ENCODE peak calls at places on chromosomes 13 and 19, in eight cellular contexts. D, X, U, B, Y, L, F and G are unnamed samples.

GRCh38 chr13:110300090-110300815 is 6.7 kb downstream of the COL4A1 start:
- DNase-seq in D (no peak), X (peak), U (no peak), B (no peak), Y (no peak), L (no peak), F (no peak), G (no peak)

GRCh38 chr13:48661112-48661511 is 7.4 kb downstream of the CYSLTR2 start:
- DNase-seq in D (no peak), X (no peak), U (no peak), B (no peak), Y (no peak), L (no peak), F (no peak), G (no peak)

GRCh38 chr13:114161644-114162532 is 17.2 kb upstream of the CFAP97D2 start:
- DNase-seq in D (no peak), X (peak), U (no peak), B (no peak), Y (no peak), L (peak), F (peak), G (no peak)

GRCh38 chr13:31887311-31887710 is 144.3 kb upstream of the FRY start:
- DNase-seq in D (no peak), X (peak), U (peak), B (no peak), Y (no peak), L (no peak), F (no peak), G (no peak)

GRCh38 chr19:15577184-15577771 is 37.7 kb upstream of the CYP4F8 start:
- DNase-seq in D (no peak), X (no peak), U (no peak), B (no peak), Y (no peak), L (no peak), F (no peak), G (no peak)

GRCh38 chr19:19306191-19306590 is 14.1 kb downstream of the SUGP1 start:
- DNase-seq in D (no peak), X (no peak), U (no peak), B (no peak), Y (no peak), L (no peak), F (no peak), G (no peak)

GRCh38 chr13:73171242-73171641 is 112.4 kb downstream of the KLF5 start:
- DNase-seq in D (no peak), X (no peak), U (no peak), B (no peak), Y (no peak), L (peak), F (no peak), G (no peak)

GRCh38 chr13:85040176-85040660 is 759.0 kb downstream of the SLITRK6 start:
- DNase-seq in D (no peak), X (no peak), U (no peak), B (no peak), Y (no peak), L (no peak), F (no peak), G (no peak)

GRCh38 chr13:111857336-111857735 is 209.6 kb upstream of the SOX1 start:
- DNase-seq in D (no peak), X (no peak), U (no peak), B (no peak), Y (no peak), L (no peak), F (no peak), G (no peak)

GRCh38 chr19:8576273-8576993 is 809 bp downstream of the MYO1F start:
- DNase-seq in D (no peak), X (no peak), U (no peak), B (no peak), Y (no peak), L (peak), F (no peak), G (no peak)

GRCh38 chr13:112971288-112971643 is 2.3 kb downstream of the MCF2L start:
- DNase-seq in D (no peak), X (no peak), U (no peak), B (no peak), Y (no peak), L (peak), F (peak), G (no peak)

DNA sequence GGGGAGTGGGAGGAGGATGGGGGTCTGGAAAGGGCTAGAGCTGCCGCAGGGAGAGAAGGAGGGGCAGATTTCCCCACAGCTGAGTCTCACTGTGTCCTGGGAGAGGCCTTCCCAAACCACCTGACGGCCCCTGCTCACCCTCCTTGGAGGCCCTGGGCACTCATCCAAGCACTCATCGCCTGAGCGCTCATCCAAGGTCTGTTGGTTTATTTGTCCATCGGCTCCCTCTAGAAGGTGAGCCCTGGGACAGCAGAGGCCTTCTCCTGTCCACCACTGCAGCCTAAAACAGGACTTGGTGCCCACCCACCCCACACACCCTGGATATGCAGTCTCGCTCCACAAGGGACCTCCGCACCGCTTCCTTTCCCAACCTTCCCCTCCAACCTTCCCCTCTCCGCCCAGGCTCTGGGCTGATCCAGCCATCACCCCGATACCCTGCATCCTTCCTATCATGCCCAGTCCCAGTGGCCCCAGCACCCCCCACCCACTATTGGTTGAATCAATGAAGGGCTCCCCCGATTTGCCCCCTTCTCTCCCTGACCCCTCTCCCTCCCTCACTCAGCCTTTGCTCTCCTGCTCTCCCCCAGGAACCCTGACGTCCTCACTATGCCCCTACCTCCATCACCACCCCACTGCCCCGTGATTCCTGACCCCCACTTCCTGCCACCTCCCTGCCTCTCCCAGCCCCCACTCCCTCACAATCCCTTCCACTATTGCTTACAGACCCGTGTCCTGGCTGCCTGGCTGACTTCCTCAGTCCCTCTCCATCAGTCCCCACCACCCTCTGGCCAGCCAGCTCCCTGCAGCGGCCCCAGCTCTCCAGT is 1.6 kb downstream of the UBXN6 start:
- DNase-seq in D (no peak), X (peak), U (peak), B (no peak), Y (no peak), L (peak), F (peak), G (no peak)
- TF ChIP-seq CTCF in D (no peak), X (peak), U (peak), B (no peak), Y (no peak), L (no peak), F (no peak), G (no peak)

GRCh38 chr19:50795665-50796073 is 5.5 kb downstream of the ACP4 start:
- DNase-seq in D (no peak), X (no peak), U (no peak), B (no peak), Y (no peak), L (no peak), F (no peak), G (no peak)

GRCh38 chr19:50796128-50796633 is 6.0 kb downstream of the ACP4 start:
- DNase-seq in D (no peak), X (no peak), U (no peak), B (no peak), Y (no peak), L (no peak), F (no peak), G (peak)

GRCh38 chr19:50793558-50794065 is 3.4 kb downstream of the ACP4 start:
- DNase-seq in D (no peak), X (no peak), U (no peak), B (no peak), Y (no peak), L (no peak), F (no peak), G (no peak)

GRCh38 chr19:50794074-50794777 is 4.0 kb downstream of the ACP4 start:
- DNase-seq in D (peak), X (no peak), U (no peak), B (no peak), Y (no peak), L (peak), F (no peak), G (peak)

GRCh38 chr19:50794778-50795664 is 4.8 kb downstream of the ACP4 start:
- DNase-seq in D (no peak), X (no peak), U (no peak), B (no peak), Y (no peak), L (no peak), F (peak), G (no peak)
- TF ChIP-seq CTCF in D (peak), X (peak), U (peak), B (no peak), Y (peak), L (peak), F (no peak), G (peak)

DNA sequence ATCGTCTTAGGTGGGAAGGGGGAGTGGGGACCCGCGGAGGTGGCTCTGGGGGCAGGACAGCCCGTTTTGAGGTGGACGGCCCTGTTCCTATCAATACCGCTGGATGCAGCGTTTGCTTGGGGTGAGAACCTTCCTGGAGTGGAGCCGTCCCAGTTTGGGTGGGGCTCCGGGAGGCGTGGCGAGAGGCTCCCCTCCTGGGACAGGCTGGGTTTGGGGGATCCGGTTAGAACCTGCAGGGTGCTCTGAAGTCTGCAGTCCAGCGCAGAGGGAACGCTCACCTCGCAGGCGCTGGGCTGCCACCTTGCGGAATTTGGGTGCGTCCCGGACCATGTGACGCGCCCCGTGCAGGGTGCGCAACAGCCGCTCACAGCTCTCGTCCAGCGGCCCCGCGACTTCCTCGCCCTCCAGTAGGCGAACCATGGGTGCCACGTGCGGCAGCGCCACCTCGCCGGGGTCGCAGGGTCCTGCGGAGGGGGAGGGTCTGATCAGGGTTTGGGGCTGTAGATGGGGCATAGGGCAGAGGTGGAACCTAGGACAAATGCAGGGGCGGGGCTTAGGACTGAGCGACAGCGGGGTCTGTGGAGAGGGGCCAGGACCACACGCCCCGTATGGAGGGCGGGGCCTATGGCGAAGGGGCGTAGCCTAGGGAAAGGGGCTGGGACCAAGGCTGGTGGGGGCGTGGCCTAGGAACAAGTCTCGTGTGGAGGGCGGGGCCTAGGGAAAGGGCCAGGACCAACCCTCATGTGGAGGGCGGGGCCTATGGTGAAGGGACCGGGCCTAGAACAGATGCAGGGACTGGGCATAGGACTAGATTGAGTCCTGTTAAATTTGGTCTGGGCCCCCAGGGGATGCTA is 13.8 kb downstream of the SH2D3A start:
- DNase-seq in D (peak), X (peak), U (peak), B (no peak), Y (peak), L (peak), F (peak), G (peak)
- TF ChIP-seq CTCF in D (peak), X (no peak), U (peak), B (no peak), Y (peak), L (peak), F (peak), G (peak)

DNA sequence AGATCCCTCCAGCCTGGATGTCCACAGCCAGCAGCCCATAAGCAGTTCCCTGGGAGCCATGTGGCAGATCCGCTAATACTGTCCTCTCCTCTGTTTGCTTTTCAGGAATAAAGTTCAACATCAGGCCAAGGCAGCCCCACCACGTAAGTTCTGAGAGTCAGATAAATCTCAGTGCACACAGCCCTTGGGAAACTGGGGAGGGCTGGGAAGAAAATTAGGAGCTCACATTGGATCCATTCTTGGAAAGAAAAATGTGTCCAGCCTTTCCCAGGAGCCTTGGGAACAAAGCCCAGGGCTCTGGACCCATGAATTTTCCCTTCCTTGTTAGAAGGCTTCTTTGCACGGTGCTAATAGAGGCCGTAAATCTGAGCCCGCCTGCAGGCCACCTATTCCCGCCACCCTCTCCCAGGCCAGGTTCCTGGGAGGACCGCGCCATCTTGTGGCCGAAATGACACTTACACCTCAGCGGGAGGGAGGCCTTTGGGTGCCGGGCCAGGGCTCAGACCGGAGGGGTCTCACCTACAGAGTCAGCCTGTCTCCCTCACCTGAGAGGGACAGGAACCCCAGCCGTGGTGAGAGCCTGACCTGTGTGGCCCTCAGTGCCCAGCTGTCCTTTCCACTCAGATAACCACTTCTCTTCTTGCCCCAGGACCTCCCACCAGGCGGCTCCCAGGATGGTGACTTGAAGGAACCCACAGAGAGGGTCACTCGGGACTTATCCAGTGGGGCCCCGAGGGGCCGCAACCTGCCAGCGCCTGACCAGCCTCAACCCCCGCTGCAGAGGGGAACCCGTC is 25.2 kb upstream of the KCTD15 start:
- DNase-seq in D (peak), X (peak), U (peak), B (peak), Y (peak), L (peak), F (peak), G (peak)
- TF ChIP-seq CTCF in D (peak), X (peak), U (peak), B (peak), Y (peak), L (peak), F (peak), G (peak)

GRCh38 chr19:22882797-22883196 is 50.7 kb downstream of the ZNF723 start:
- DNase-seq in D (no peak), X (peak), U (peak), B (no peak), Y (no peak), L (no peak), F (no peak), G (no peak)
- TF ChIP-seq CTCF in D (peak), X (peak), U (peak), B (peak), Y (peak), L (no peak), F (peak), G (no peak)

DNA sequence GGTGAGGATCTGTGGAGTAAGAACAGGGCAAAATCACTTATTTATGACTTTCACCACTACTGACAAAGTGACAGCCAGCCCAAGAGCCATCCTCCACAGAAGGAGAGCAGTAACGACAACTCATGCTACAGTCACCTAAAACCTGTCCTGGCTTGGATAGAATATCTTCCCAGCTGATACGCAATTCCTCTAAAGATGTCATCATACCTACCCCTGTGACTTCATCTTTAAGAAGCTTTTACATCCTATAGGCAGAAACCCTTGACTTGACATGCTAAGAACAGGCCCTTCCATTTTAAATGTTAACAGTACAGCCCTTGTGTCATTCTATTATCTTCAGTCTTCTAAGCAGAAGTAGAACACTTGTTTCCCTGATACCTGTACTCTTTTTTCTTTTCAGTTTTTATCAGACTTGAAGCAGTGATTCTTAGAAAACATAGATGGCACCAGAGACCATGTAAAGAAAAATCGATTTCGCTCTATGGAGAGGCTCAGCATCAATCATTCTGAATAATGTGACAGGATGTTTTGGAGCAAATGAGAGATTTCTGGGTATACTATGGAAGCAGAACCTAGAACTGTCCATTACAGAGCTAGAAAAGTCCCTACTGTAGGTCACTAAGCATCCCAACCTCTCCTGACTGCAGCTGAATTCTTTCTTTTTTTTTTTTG is 20.1 kb downstream of the STOML3 start:
- DNase-seq in D (no peak), X (no peak), U (no peak), B (no peak), Y (no peak), L (no peak), F (no peak), G (no peak)
- TF ChIP-seq CTCF in D (no peak), X (no peak), U (no peak), B (no peak), Y (no peak), L (no peak), F (no peak), G (no peak)

DNA sequence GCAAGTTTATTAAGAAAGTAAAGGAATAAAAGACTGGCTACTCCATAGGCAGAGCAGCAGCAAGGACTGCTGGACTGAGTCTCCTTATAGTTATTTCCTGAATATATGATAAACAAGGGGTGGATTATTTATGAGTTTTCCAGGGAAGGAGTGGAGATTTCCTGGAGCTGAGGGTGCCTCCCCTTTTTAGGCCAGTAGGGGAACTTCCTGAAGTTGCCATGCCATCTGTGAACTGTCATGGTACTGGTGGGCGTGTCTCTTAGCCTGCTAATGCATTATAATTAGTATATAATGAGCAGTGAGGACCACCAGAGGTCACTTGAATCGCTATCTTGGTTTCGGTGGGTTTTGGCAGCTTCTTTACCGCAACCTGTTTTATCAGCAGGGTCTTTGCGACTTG is 13.5 kb downstream of the ZSCAN5A start:
- DNase-seq in D (no peak), X (no peak), U (no peak), B (no peak), Y (no peak), L (no peak), F (no peak), G (no peak)
- TF ChIP-seq CTCF in D (no peak), X (no peak), U (peak), B (no peak), Y (peak), L (no peak), F (no peak), G (no peak)

DNA sequence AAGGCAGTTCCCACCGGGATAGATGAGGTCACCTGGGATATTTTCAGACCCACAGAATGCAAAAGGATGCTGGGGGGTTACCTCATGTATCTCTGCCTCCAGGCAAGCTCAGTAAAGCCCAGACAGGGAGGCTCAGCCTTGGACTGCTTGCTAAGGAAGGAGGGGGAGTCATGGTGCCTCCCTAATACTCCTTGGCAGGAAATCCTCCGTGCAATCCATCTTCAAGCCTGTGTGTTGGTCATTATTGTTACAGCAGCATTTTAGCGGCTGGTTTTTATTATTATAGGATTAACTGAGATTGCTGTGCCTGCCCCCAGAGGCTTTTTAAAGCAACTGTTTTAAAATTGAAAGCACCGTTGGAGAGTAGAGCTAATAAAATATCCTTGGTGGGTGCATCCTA is 188.5 kb upstream of the UBL3 start:
- DNase-seq in D (no peak), X (peak), U (no peak), B (no peak), Y (no peak), L (no peak), F (no peak), G (no peak)
- TF ChIP-seq CTCF in D (no peak), X (peak), U (no peak), B (no peak), Y (peak), L (no peak), F (no peak), G (no peak)

GRCh38 chr19:13396256-13397080 is 109.8 kb downstream of the CACNA1A start:
- DNase-seq in D (no peak), X (peak), U (peak), B (peak), Y (peak), L (peak), F (no peak), G (no peak)
- TF ChIP-seq CTCF in D (no peak), X (no peak), U (no peak), B (no peak), Y (no peak), L (no peak), F (no peak), G (no peak)

GRCh38 chr19:49475191-49475932 is 1.3 kb downstream of the FLT3LG start:
- DNase-seq in D (peak), X (no peak), U (no peak), B (no peak), Y (no peak), L (no peak), F (no peak), G (peak)

GRCh38 chr19:49472936-49473335 is 1.1 kb upstream of the FLT3LG start:
- DNase-seq in D (no peak), X (no peak), U (no peak), B (no peak), Y (no peak), L (no peak), F (no peak), G (no peak)

GRCh38 chr19:49474545-49474930 is 523 bp downstream of the FLT3LG start:
- DNase-seq in D (peak), X (no peak), U (no peak), B (no peak), Y (no peak), L (no peak), F (no peak), G (no peak)

GRCh38 chr19:49473868-49474544 is at the start of gene FLT3LG:
- DNase-seq in D (peak), X (peak), U (peak), B (no peak), Y (peak), L (peak), F (peak), G (peak)

GRCh38 chr19:49475995-49476880 is 2.2 kb downstream of the FLT3LG start:
- DNase-seq in D (peak), X (no peak), U (no peak), B (no peak), Y (peak), L (no peak), F (no peak), G (peak)
- TF ChIP-seq CTCF in D (peak), X (peak), U (peak), B (no peak), Y (peak), L (peak), F (peak), G (peak)